ENCODE peak calls at places on chromosomes 13 and 19, in six cellular contexts. Z is lower leg skin, A is GM10248, J is thoracic aorta, P is cardiac fibroblast, C is Panc1. T is an unnamed sample.

GRCh38 chr19:13600091-13600490 is 93.8 kb upstream of the CACNA1A start:
- DNase-seq in Z (no peak), A (no peak), J (no peak), P (no peak), C (no peak), T (no peak)

GRCh38 chr19:33193864-33194362 is at the start of gene LRP3:
- DNase-seq in Z (no peak), A (no peak), J (no peak), P (peak; percentile 47), C (no peak), T (peak; percentile 67)

GRCh38 chr19:55146648-55147218 is 2.3 kb downstream of the TNNT1 start:
- DNase-seq in Z (no peak), A (peak; percentile 31), J (no peak), P (no peak), C (no peak), T (no peak)

GRCh38 chr13:99425485-99426341 is 75.6 kb upstream of the TM9SF2 start:
- DNase-seq in Z (no peak), A (peak; percentile 71), J (no peak), P (no peak), C (no peak), T (no peak)

GRCh38 chr19:50003810-50004419 is 21.3 kb downstream of the VRK3 start:
- DNase-seq in Z (peak; percentile 35), A (peak; percentile 74), J (peak; percentile 59), P (peak; percentile 94), C (peak; percentile 55), T (no peak)

GRCh38 chr19:16037424-16038195 is 38.7 kb upstream of the TPM4 start:
- DNase-seq in Z (no peak), A (no peak), J (no peak), P (no peak), C (no peak), T (no peak)

GRCh38 chr13:24661713-24662112 is 18.5 kb upstream of the ATP12A start:
- DNase-seq in Z (no peak), A (no peak), J (no peak), P (no peak), C (no peak), T (no peak)

GRCh38 chr13:81001828-81002385 is 661.0 kb upstream of the SPRY2 start:
- DNase-seq in Z (no peak), A (no peak), J (no peak), P (peak; percentile 3), C (no peak), T (no peak)

GRCh38 chr19:18456974-18457373 is 19.0 kb upstream of the ISYNA1 start:
- DNase-seq in Z (no peak), A (no peak), J (no peak), P (peak; percentile 56), C (no peak), T (no peak)

GRCh38 chr13:98445340-98446233 is 131.3 kb downstream of the STK24 start:
- DNase-seq in Z (no peak), A (peak; percentile 91), J (no peak), P (peak; percentile 59), C (no peak), T (no peak)

DNA sequence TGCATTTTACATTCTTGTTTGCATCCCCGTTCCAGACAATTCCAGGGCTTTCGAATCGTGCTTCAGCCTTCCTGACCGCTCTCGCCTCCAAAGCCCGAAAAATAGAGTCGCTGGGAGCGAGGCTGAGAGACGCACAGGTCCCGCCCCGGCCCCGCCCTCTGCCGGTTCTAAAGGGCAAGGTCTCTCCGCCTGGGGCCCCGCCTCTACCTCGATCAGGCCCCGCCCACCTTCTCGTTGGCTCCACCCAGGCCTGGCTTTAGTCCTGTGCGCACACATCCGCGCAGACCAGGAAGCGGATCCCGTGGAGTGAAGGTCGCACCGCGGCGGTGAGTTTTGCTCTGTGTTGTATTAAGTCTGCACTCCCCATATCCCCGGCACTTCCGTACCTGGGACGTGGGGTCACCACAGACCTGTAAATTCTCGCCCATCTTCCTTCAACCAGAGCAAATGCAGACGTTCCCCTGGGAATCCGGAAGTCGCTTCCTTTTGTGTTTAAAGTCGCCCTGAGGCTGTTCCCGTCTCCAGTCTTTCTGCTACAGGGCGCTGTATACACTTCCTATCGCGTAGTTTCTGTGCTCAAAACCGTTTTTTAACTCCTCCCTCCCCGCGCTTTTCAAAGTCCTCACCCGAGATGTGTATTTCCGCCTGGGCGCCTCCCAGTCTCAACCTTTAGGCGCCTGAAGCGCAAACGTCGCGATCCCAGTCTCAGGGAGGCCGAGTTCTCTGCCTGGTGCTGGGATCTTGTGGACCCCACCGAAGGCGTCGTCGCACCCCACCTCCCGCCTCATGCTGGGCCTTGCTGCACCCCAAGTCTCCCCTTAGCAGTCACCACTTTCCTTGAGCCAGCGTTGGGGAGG is at the start of gene ZNF701:
- DNase-seq in Z (peak; percentile 94), A (peak; percentile 90), J (peak; percentile 82), P (peak; percentile 94), C (peak; percentile 45), T (peak; percentile 98)
- TF ChIP-seq CTCF in Z (no peak), A (no peak), J (peak; percentile 45), P (peak; percentile 27), C (no peak), T (peak; percentile 58)

GRCh38 chr19:2426661-2427322 is 594 bp downstream of the TIMM13 start:
- DNase-seq in Z (no peak), A (peak; percentile 81), J (no peak), P (peak; percentile 54), C (no peak), T (no peak)
- TF ChIP-seq CTCF in Z (no peak), A (no peak), J (no peak), P (no peak), C (no peak), T (no peak)

DNA sequence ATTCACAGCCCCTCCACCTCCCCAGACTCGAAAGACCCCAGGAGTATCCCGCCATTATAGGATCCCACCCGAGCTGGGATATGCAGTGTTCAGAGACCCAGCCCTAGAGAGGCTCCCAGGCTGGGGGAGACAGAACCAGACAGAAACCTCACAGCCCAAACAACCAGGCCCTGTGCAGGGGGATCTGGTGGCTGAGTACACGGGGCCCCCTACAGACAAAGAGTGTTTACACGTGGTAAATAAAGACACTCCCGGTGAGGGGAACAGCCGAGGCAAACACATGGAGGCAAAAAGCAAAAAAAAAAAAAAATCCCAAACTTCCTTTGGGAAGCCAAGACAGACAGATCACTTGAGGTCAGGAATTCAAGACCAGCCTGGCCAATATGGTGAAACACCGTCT is 25.1 kb downstream of the TINCR start:
- DNase-seq in Z (no peak), A (no peak), J (no peak), P (peak; percentile 9), C (no peak), T (no peak)
- TF ChIP-seq CTCF in Z (no peak), A (no peak), J (no peak), P (no peak), C (no peak), T (peak; percentile 17)

GRCh38 chr13:87810391-87810801 is 139.2 kb downstream of the SLITRK5 start:
- DNase-seq in Z (no peak), A (no peak), J (no peak), P (no peak), C (no peak), T (no peak)
- TF ChIP-seq CTCF in Z (no peak), A (no peak), J (no peak), P (no peak), C (peak; percentile 82), T (no peak)

GRCh38 chr13:44974056-44974798 is 15.0 kb downstream of the NUFIP1 start:
- DNase-seq in Z (peak; percentile 56), A (no peak), J (peak; percentile 16), P (peak; percentile 86), C (no peak), T (no peak)

GRCh38 chr13:44967656-44968451 is 21.4 kb downstream of the NUFIP1 start:
- DNase-seq in Z (no peak), A (no peak), J (no peak), P (peak; percentile 69), C (no peak), T (no peak)

GRCh38 chr13:44972956-44973581 is 16.2 kb downstream of the NUFIP1 start:
- DNase-seq in Z (no peak), A (no peak), J (no peak), P (peak; percentile 56), C (no peak), T (no peak)

GRCh38 chr13:44971656-44972595 is 17.3 kb downstream of the NUFIP1 start:
- DNase-seq in Z (no peak), A (peak; percentile 25), J (no peak), P (peak; percentile 13), C (no peak), T (no peak)

GRCh38 chr13:44969858-44970484 is 19.3 kb downstream of the NUFIP1 start:
- DNase-seq in Z (no peak), A (no peak), J (no peak), P (peak; percentile 82), C (no peak), T (no peak)
- TF ChIP-seq CTCF in Z (no peak), A (peak; percentile 56), J (peak; percentile 80), P (peak; percentile 60), C (peak; percentile 74), T (peak; percentile 93)

GRCh38 chr13:35501721-35502235 is 25.3 kb upstream of the MAB21L1 start:
- DNase-seq in Z (no peak), A (no peak), J (no peak), P (no peak), C (no peak), T (no peak)
- TF ChIP-seq CTCF in Z (no peak), A (no peak), J (no peak), P (no peak), C (no peak), T (no peak)

GRCh38 chr19:58024661-58025060 is 9.2 kb upstream of the ZSCAN1 start:
- DNase-seq in Z (no peak), A (no peak), J (no peak), P (no peak), C (no peak), T (no peak)

GRCh38 chr19:58020985-58021384 is 12.8 kb upstream of the ZSCAN1 start:
- DNase-seq in Z (no peak), A (no peak), J (no peak), P (no peak), C (no peak), T (no peak)

GRCh38 chr19:58022283-58022660 is 11.6 kb upstream of the ZSCAN1 start:
- DNase-seq in Z (no peak), A (no peak), J (no peak), P (no peak), C (no peak), T (no peak)

GRCh38 chr19:58020129-58020528 is 13.7 kb upstream of the ZSCAN1 start:
- DNase-seq in Z (no peak), A (no peak), J (no peak), P (no peak), C (no peak), T (no peak)

DNA sequence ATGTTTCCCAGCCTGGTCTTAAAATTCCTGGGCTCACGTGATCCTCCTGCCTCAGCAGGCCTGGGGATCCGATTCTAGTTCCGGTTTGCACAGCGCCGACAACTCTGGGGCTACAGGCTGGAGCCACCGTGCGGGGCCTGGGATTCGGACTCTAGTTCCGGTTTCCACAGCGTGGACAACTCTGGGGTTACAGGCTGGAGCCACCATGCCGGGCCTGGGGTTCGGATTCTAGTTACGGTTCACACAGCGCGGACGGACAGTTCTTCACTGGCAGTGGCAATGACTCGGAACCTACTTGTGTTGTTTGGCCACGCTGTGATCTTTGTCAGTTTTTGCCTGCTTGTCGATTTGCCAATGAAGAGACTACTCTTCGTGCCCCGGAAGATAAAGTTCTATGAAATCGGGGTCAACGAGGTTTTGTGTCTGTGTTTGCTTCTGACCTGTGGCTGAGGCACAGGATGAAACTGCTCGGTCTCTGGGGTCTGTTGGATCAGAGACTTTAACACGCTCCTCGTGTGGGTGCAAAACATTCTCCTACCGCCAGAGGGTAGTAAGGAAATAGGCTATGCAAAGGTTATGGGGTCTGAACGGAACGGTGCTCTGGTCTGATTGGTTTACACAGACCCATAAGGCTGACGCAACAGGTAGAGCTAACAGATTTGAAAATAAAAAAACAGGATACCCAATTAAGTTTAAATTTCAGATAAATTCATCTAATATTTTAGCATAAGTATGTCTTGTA is 12.1 kb upstream of the ZSCAN1 start:
- DNase-seq in Z (peak; percentile 31), A (no peak), J (peak; percentile 42), P (peak; percentile 48), C (no peak), T (no peak)
- TF ChIP-seq CTCF in Z (no peak), A (peak; percentile 7), J (peak; percentile 68), P (peak; percentile 53), C (no peak), T (peak; percentile 69)